ENCODE peak calls at places on chromosome 21, in four cellular contexts. F is neuronal stem cell, R is H1, L is IMR-90. K is an unnamed sample.

GRCh38 chr21:33901421-33902288 is 13.9 kb downstream of the ATP5PO start:
- DNase-seq in F (no peak), R (peak; percentile 61), L (peak; percentile 67), K (peak; percentile 58)

GRCh38 chr21:25689226-25689625 is 45.5 kb downstream of the ATP5PF start:
- DNase-seq in F (no peak), R (no peak), L (peak; percentile 32), K (no peak)

GRCh38 chr21:16304700-16305099 is 574.9 kb downstream of the USP25 start:
- DNase-seq in F (no peak), R (no peak), L (no peak), K (no peak)

GRCh38 chr21:37072239-37072987 is 458 bp downstream of the PIGP start:
- DNase-seq in F (no peak), R (no peak), L (peak; percentile 89), K (peak; percentile 93)

GRCh38 chr21:41170442-41170841 is 2.5 kb downstream of the BACE2 start:
- DNase-seq in F (peak; percentile 23), R (peak; percentile 59), L (peak; percentile 34), K (no peak)

GRCh38 chr21:34166468-34166867 is 93.1 kb downstream of the MRPS6 start:
- DNase-seq in F (no peak), R (peak; percentile 47), L (no peak), K (peak; percentile 42)

GRCh38 chr21:31967334-31967733 is 94.5 kb downstream of the HUNK start:
- DNase-seq in F (no peak), R (no peak), L (no peak), K (no peak)

GRCh38 chr21:28397040-28397439 is 595.6 kb downstream of the LTN1 start:
- DNase-seq in F (no peak), R (no peak), L (no peak), K (no peak)

GRCh38 chr21:44347911-44348451 is 5.4 kb upstream of the TRPM2 start:
- DNase-seq in F (no peak), R (no peak), L (no peak), K (no peak)

GRCh38 chr21:44348861-44349260 is 4.6 kb upstream of the TRPM2 start:
- DNase-seq in F (no peak), R (no peak), L (no peak), K (no peak)

GRCh38 chr21:44345495-44345894 is 6.3 kb upstream of the CFAP410 start:
- DNase-seq in F (no peak), R (no peak), L (no peak), K (no peak)

GRCh38 chr21:44349416-44349846 is 4.0 kb upstream of the TRPM2 start:
- DNase-seq in F (no peak), R (no peak), L (no peak), K (no peak)

DNA sequence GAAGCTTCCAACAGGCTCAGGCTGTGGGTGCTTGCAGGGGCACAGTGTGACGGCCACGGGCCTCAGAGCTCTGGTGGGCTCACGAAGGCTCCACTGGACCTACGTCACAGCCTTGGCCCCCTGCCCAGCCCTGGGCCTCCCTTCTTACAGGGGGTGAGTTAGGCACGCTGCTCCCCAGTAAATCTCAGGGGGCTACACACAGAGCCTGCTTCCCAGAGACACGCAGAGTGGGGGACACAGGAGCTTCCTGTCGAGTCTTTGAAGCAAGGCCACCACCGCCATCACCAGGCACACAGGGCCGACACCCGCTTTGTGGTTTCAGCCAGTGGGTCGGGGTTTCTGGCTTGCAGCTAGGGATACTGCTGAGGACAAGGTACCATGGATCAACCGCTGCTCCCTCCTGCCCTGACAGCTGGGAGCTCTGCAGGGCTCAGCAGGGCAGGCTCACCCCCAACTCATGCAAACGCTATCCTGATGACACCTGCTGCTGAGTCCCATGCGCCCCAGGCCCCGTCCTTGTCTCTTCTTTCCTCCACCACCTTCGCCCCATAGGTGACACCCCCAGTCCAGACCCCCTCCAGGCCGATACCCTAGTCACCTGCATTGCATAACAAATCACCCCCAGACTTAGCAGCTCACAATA is 5.5 kb upstream of the CFAP410 start:
- DNase-seq in F (no peak), R (no peak), L (no peak), K (no peak)
- H2BK5ac ChIP-seq in F (no peak overlapping the region), R (no peak overlapping the region), L (no peak overlapping the region), K (no peak overlapping the region)

DNA sequence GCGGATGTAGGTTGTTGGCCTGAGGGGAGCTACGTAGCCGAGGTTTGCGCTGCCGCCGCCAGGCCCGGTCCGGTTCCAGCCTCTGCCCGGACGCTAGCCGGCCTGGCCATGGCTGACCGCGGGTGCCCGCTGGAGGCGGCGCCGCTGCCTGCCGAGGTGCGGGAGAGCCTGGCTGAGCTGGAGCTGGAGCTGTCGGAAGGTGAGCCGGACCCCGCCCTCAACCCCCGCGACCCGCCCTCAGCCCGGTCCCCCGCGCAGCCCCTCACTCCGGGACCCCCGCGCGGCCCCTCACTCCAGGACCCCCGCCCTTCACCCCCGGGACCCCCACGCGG is 299 bp downstream of the DIP2A start:
- DNase-seq in F (no peak), R (no peak), L (no peak), K (no peak)
- H2BK5ac ChIP-seq in F (peak overlapping the region; percentile 85), R (peak overlapping the region; percentile 58), L (peak overlapping the region; percentile 88), K (no peak overlapping the region)

GRCh38 chr21:14617836-14618235 is 71.7 kb upstream of the SAMSN1 start:
- DNase-seq in F (no peak), R (no peak), L (no peak), K (no peak)

GRCh38 chr21:14614287-14614686 is 68.2 kb upstream of the SAMSN1 start:
- DNase-seq in F (no peak), R (no peak), L (no peak), K (no peak)

GRCh38 chr21:14613496-14613895 is 67.4 kb upstream of the SAMSN1 start:
- DNase-seq in F (no peak), R (no peak), L (no peak), K (no peak)

GRCh38 chr21:14617040-14617393 is 70.9 kb upstream of the SAMSN1 start:
- DNase-seq in F (no peak), R (no peak), L (no peak), K (no peak)

DNA sequence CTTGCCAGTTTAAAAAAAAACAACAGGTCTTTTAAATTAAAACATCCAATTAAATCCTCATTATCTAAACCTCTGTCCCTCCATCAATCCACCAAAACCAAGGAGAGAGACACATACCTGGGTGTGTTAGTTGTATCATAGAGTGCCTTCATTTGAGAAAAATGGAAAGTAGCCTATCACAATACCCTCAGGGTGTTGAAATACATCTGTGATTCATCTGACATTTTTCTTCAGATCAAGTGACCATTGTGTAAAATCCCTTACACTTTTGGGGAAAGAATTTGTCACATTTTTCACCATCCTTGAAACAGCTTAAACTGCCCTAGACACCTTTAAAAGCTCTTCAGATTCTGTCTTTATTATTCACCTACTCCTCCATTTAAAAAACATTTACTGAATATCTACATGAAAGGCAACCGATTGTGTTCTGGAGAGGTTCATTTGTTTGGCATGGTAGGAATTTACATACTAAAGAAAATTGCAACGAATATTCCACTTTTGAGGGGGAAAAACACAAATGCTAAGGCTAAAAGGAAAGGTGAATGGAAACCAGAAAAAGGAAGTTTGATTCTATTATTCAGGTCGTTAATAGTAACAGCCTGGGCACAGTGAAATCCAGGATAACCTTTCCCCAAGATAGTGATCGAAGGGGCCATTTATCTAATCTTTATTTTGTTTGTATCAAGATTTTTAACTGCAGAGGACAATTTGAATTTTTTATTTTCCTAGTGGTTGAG is 70.4 kb upstream of the SAMSN1 start:
- DNase-seq in F (no peak), R (no peak), L (no peak), K (no peak)
- H2BK5ac ChIP-seq in F (no peak overlapping the region), R (peak overlapping the region; percentile 100), L (no peak overlapping the region), K (no peak overlapping the region)

GRCh38 chr21:38833122-38833521 is 27.4 kb downstream of the ETS2 start:
- DNase-seq in F (no peak), R (peak; percentile 43), L (no peak), K (no peak)

GRCh38 chr21:38831526-38832467 is 26.1 kb downstream of the ETS2 start:
- DNase-seq in F (no peak), R (no peak), L (peak; percentile 98), K (peak; percentile 99)

GRCh38 chr21:38834725-38835124 is 29.0 kb downstream of the ETS2 start:
- DNase-seq in F (no peak), R (no peak), L (no peak), K (no peak)

GRCh38 chr21:38832664-38833063 is 26.9 kb downstream of the ETS2 start:
- DNase-seq in F (no peak), R (no peak), L (no peak), K (no peak)

GRCh38 chr21:38830667-38831525 is 25.2 kb downstream of the ETS2 start:
- DNase-seq in F (no peak), R (no peak), L (no peak), K (no peak)
- H2BK5ac ChIP-seq in F (no peak overlapping the region), R (no peak overlapping the region), L (peak overlapping the region; percentile 0), K (no peak overlapping the region)

GRCh38 chr21:44874240-44874496 is 678 bp upstream of the PTTG1IP start:
- DNase-seq in F (no peak), R (no peak), L (no peak), K (peak; percentile 64)

GRCh38 chr21:44873356-44874239 is at the start of gene PTTG1IP:
- DNase-seq in F (peak; percentile 99), R (peak; percentile 98), L (peak; percentile 94), K (peak; percentile 95)

GRCh38 chr21:44871576-44872265 is 1.8 kb downstream of the PTTG1IP start:
- DNase-seq in F (no peak), R (no peak), L (peak; percentile 77), K (peak; percentile 88)

GRCh38 chr21:44872266-44872567 is 1.3 kb downstream of the PTTG1IP start:
- DNase-seq in F (no peak), R (no peak), L (no peak), K (no peak)

DNA sequence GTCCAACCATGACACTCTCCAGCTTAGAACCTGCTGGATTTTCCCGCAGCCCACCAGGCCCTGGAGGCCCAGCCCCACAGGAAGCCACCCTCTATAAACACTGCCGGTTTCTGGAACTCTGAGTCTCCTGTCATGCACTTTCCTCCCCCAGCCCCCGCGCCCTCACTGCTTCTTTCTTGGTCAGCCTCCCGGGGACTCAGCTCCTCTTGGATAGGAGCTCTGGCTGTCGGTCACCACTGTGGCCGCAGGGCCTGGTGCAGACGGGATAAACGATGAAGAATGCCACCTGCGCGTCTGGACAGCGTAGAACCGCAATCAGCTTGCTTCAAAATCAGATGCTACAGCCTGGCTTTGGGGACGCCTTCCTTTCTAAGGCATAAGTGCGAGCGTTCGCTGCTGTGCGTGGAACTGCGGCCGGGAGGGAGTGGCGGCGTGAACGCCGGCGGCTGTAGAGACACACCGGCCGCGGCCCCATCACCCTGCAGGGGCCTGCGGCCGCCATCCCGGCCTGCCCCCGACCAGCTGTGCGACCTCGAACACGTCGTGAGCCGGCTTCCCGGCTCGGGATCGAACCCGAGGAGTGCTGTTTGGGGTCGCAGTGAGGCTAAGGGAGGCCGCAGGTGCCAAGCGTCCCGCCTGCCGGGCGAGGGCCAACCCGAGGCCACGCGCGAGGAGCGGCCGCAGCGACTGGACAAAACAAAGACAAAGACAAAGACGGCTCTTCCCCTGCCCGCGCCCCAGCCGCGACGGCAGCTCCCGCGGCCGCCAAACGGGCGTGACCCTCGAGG is 728 bp downstream of the PTTG1IP start:
- DNase-seq in F (peak; percentile 38), R (peak; percentile 71), L (peak; percentile 46), K (peak; percentile 82)
- H2BK5ac ChIP-seq in F (peak overlapping the region; percentile 67), R (no peak overlapping the region), L (peak overlapping the region; percentile 76), K (peak overlapping the region; percentile 46)

GRCh38 chr21:44748621-44749020 is 37.2 kb upstream of the TSPEAR start:
- DNase-seq in F (no peak), R (peak; percentile 80), L (no peak), K (no peak)
- H2BK5ac ChIP-seq in F (peak overlapping the region; percentile 46), R (peak overlapping the region; percentile 88), L (no peak overlapping the region), K (no peak overlapping the region)